ENCODE peak calls at places on chromosomes 3 and 15, in nine cellular contexts. One of them, this sample, is unnamed.

GRCh38 chr3:143070977-143071551 is 48.5 kb upstream of the CHST2 start:
- DNase-seq in NCI-H1092: no peak
- DNase-seq in stimulated activated CD4-positive, alpha-beta T cell treated with anti-CD3 and anti-CD28 coated beads, Interleukin-15, amount 100 ng/mL, for 1 hour: no peak
- DNase-seq in LoVo: peak
- DNase-seq in activated naive CD4-positive, alpha-beta T cell treated with anti-CD3 and anti-CD28 coated beads, Interleukin-2, amount 50 U/mL, for 72 hours: no peak
- DNase-seq in CD4-positive, alpha-beta memory T cell: no peak
- DNase-seq in NCI-H1417: no peak
- DNase-seq in AG09309: peak
- DNase-seq in SK-N-SH: no peak
- DNase-seq in this sample: no peak

GRCh38 chr3:34843479-34843870 is 795.9 kb upstream of the ARPP21 start:
- DNase-seq in NCI-H1092: no peak
- DNase-seq in stimulated activated CD4-positive, alpha-beta T cell treated with anti-CD3 and anti-CD28 coated beads, Interleukin-15, amount 100 ng/mL, for 1 hour: no peak
- DNase-seq in LoVo: no peak
- DNase-seq in activated naive CD4-positive, alpha-beta T cell treated with anti-CD3 and anti-CD28 coated beads, Interleukin-2, amount 50 U/mL, for 72 hours: no peak
- DNase-seq in CD4-positive, alpha-beta memory T cell: no peak
- DNase-seq in NCI-H1417: no peak
- DNase-seq in AG09309: no peak
- DNase-seq in SK-N-SH: no peak
- DNase-seq in this sample: no peak

GRCh38 chr15:80159811-80160569 is 7.2 kb downstream of the FAH start:
- DNase-seq in NCI-H1092: no peak
- DNase-seq in stimulated activated CD4-positive, alpha-beta T cell treated with anti-CD3 and anti-CD28 coated beads, Interleukin-15, amount 100 ng/mL, for 1 hour: no peak
- DNase-seq in LoVo: no peak
- DNase-seq in activated naive CD4-positive, alpha-beta T cell treated with anti-CD3 and anti-CD28 coated beads, Interleukin-2, amount 50 U/mL, for 72 hours: no peak
- DNase-seq in CD4-positive, alpha-beta memory T cell: no peak
- DNase-seq in NCI-H1417: no peak
- DNase-seq in AG09309: no peak
- DNase-seq in SK-N-SH: no peak
- DNase-seq in this sample: no peak

GRCh38 chr15:96181873-96182301 is 148.6 kb upstream of the NR2F2 start:
- DNase-seq in NCI-H1092: no peak
- DNase-seq in stimulated activated CD4-positive, alpha-beta T cell treated with anti-CD3 and anti-CD28 coated beads, Interleukin-15, amount 100 ng/mL, for 1 hour: no peak
- DNase-seq in LoVo: no peak
- DNase-seq in activated naive CD4-positive, alpha-beta T cell treated with anti-CD3 and anti-CD28 coated beads, Interleukin-2, amount 50 U/mL, for 72 hours: no peak
- DNase-seq in CD4-positive, alpha-beta memory T cell: no peak
- DNase-seq in NCI-H1417: no peak
- DNase-seq in AG09309: peak
- DNase-seq in SK-N-SH: no peak
- DNase-seq in this sample: no peak

GRCh38 chr3:51333021-51333420 is 52.1 kb upstream of the MANF start:
- DNase-seq in NCI-H1092: no peak
- DNase-seq in stimulated activated CD4-positive, alpha-beta T cell treated with anti-CD3 and anti-CD28 coated beads, Interleukin-15, amount 100 ng/mL, for 1 hour: no peak
- DNase-seq in LoVo: no peak
- DNase-seq in activated naive CD4-positive, alpha-beta T cell treated with anti-CD3 and anti-CD28 coated beads, Interleukin-2, amount 50 U/mL, for 72 hours: no peak
- DNase-seq in CD4-positive, alpha-beta memory T cell: no peak
- DNase-seq in NCI-H1417: no peak
- DNase-seq in AG09309: no peak
- DNase-seq in SK-N-SH: no peak
- DNase-seq in this sample: no peak

GRCh38 chr3:172120912-172121311 is 81.5 kb downstream of the FNDC3B start:
- DNase-seq in NCI-H1092: no peak
- DNase-seq in stimulated activated CD4-positive, alpha-beta T cell treated with anti-CD3 and anti-CD28 coated beads, Interleukin-15, amount 100 ng/mL, for 1 hour: no peak
- DNase-seq in LoVo: no peak
- DNase-seq in activated naive CD4-positive, alpha-beta T cell treated with anti-CD3 and anti-CD28 coated beads, Interleukin-2, amount 50 U/mL, for 72 hours: no peak
- DNase-seq in CD4-positive, alpha-beta memory T cell: no peak
- DNase-seq in NCI-H1417: no peak
- DNase-seq in AG09309: no peak
- DNase-seq in SK-N-SH: no peak
- DNase-seq in this sample: no peak

GRCh38 chr3:277873-278272 is 81.3 kb downstream of the CHL1 start:
- DNase-seq in NCI-H1092: no peak
- DNase-seq in stimulated activated CD4-positive, alpha-beta T cell treated with anti-CD3 and anti-CD28 coated beads, Interleukin-15, amount 100 ng/mL, for 1 hour: no peak
- DNase-seq in LoVo: no peak
- DNase-seq in activated naive CD4-positive, alpha-beta T cell treated with anti-CD3 and anti-CD28 coated beads, Interleukin-2, amount 50 U/mL, for 72 hours: no peak
- DNase-seq in CD4-positive, alpha-beta memory T cell: no peak
- DNase-seq in NCI-H1417: no peak
- DNase-seq in AG09309: no peak
- DNase-seq in SK-N-SH: no peak
- DNase-seq in this sample: peak

GRCh38 chr3:134325722-134326121 is 48.5 kb downstream of the AMOTL2 start:
- DNase-seq in NCI-H1092: no peak
- DNase-seq in stimulated activated CD4-positive, alpha-beta T cell treated with anti-CD3 and anti-CD28 coated beads, Interleukin-15, amount 100 ng/mL, for 1 hour: no peak
- DNase-seq in LoVo: no peak
- DNase-seq in activated naive CD4-positive, alpha-beta T cell treated with anti-CD3 and anti-CD28 coated beads, Interleukin-2, amount 50 U/mL, for 72 hours: no peak
- DNase-seq in CD4-positive, alpha-beta memory T cell: no peak
- DNase-seq in NCI-H1417: no peak
- DNase-seq in AG09309: no peak
- DNase-seq in SK-N-SH: no peak
- DNase-seq in this sample: no peak

GRCh38 chr3:129627350-129628168 is 21.1 kb upstream of the PLXND1 start:
- DNase-seq in NCI-H1092: peak
- DNase-seq in stimulated activated CD4-positive, alpha-beta T cell treated with anti-CD3 and anti-CD28 coated beads, Interleukin-15, amount 100 ng/mL, for 1 hour: no peak
- DNase-seq in LoVo: peak
- DNase-seq in activated naive CD4-positive, alpha-beta T cell treated with anti-CD3 and anti-CD28 coated beads, Interleukin-2, amount 50 U/mL, for 72 hours: no peak
- DNase-seq in CD4-positive, alpha-beta memory T cell: peak
- DNase-seq in NCI-H1417: peak
- DNase-seq in AG09309: no peak
- DNase-seq in SK-N-SH: peak
- DNase-seq in this sample: peak

GRCh38 chr15:47514251-47514652 is 203.1 kb upstream of the SEMA6D start:
- DNase-seq in NCI-H1092: no peak
- DNase-seq in stimulated activated CD4-positive, alpha-beta T cell treated with anti-CD3 and anti-CD28 coated beads, Interleukin-15, amount 100 ng/mL, for 1 hour: no peak
- DNase-seq in LoVo: no peak
- DNase-seq in activated naive CD4-positive, alpha-beta T cell treated with anti-CD3 and anti-CD28 coated beads, Interleukin-2, amount 50 U/mL, for 72 hours: no peak
- DNase-seq in CD4-positive, alpha-beta memory T cell: no peak
- DNase-seq in NCI-H1417: no peak
- DNase-seq in AG09309: no peak
- DNase-seq in SK-N-SH: no peak
- DNase-seq in this sample: no peak

GRCh38 chr3:190586631-190587000 is 72.7 kb downstream of the IL1RAP start:
- DNase-seq in NCI-H1092: no peak
- DNase-seq in stimulated activated CD4-positive, alpha-beta T cell treated with anti-CD3 and anti-CD28 coated beads, Interleukin-15, amount 100 ng/mL, for 1 hour: no peak
- DNase-seq in LoVo: no peak
- DNase-seq in activated naive CD4-positive, alpha-beta T cell treated with anti-CD3 and anti-CD28 coated beads, Interleukin-2, amount 50 U/mL, for 72 hours: no peak
- DNase-seq in CD4-positive, alpha-beta memory T cell: peak
- DNase-seq in NCI-H1417: no peak
- DNase-seq in AG09309: no peak
- DNase-seq in SK-N-SH: no peak
- DNase-seq in this sample: peak

GRCh38 chr3:58058654-58059263 is 50.5 kb downstream of the FLNB start:
- DNase-seq in NCI-H1092: no peak
- DNase-seq in stimulated activated CD4-positive, alpha-beta T cell treated with anti-CD3 and anti-CD28 coated beads, Interleukin-15, amount 100 ng/mL, for 1 hour: no peak
- DNase-seq in LoVo: no peak
- DNase-seq in activated naive CD4-positive, alpha-beta T cell treated with anti-CD3 and anti-CD28 coated beads, Interleukin-2, amount 50 U/mL, for 72 hours: no peak
- DNase-seq in CD4-positive, alpha-beta memory T cell: no peak
- DNase-seq in NCI-H1417: no peak
- DNase-seq in AG09309: peak
- DNase-seq in SK-N-SH: no peak
- DNase-seq in this sample: no peak

GRCh38 chr15:77542491-77543001 is 90.2 kb downstream of the LINGO1 start:
- DNase-seq in NCI-H1092: no peak
- DNase-seq in stimulated activated CD4-positive, alpha-beta T cell treated with anti-CD3 and anti-CD28 coated beads, Interleukin-15, amount 100 ng/mL, for 1 hour: no peak
- DNase-seq in LoVo: peak
- DNase-seq in activated naive CD4-positive, alpha-beta T cell treated with anti-CD3 and anti-CD28 coated beads, Interleukin-2, amount 50 U/mL, for 72 hours: no peak
- DNase-seq in CD4-positive, alpha-beta memory T cell: no peak
- DNase-seq in NCI-H1417: no peak
- DNase-seq in AG09309: no peak
- DNase-seq in SK-N-SH: no peak
- DNase-seq in this sample: no peak